ENCODE peak calls at places on chromosome 7, in six cellular contexts. One of them, this sample, is unnamed.

GRCh38 chr7:16421333-16422099 is at the start of gene CRPPA:
- DNase-seq in mucosa of gallbladder: peak; percentile 65
- DNase-seq in tibial artery: peak; percentile 69
- DNase-seq in SK-N-SH: peak; percentile 79
- DNase-seq in Calu3: peak; percentile 62
- DNase-seq in NCI-H1092: peak; percentile 40
- DNase-seq in this sample: peak; percentile 42

GRCh38 chr7:129066290-129067131 is 11.6 kb upstream of the TNPO3 start:
- DNase-seq in SK-N-SH: no peak
- DNase-seq in tibial artery: no peak
- DNase-seq in NCI-H1092: no peak
- DNase-seq in mucosa of gallbladder: no peak
- DNase-seq in Calu3: no peak
- DNase-seq in this sample: peak; percentile 10

GRCh38 chr7:6533893-6534804 is 17.1 kb downstream of the GRID2IP start:
- DNase-seq in tibial artery: no peak
- DNase-seq in mucosa of gallbladder: no peak
- DNase-seq in SK-N-SH: no peak
- DNase-seq in NCI-H1092: no peak
- DNase-seq in Calu3: no peak
- DNase-seq in this sample: no peak

GRCh38 chr7:144011458-144012230 is 11.5 kb downstream of the OR6B1 start:
- DNase-seq in SK-N-SH: peak; percentile 30
- DNase-seq in NCI-H1092: no peak
- DNase-seq in Calu3: no peak
- DNase-seq in mucosa of gallbladder: no peak
- DNase-seq in tibial artery: no peak
- DNase-seq in this sample: no peak

GRCh38 chr7:134174797-134175261 is 47.7 kb downstream of the LRGUK start:
- DNase-seq in mucosa of gallbladder: peak; percentile 59
- DNase-seq in NCI-H1092: no peak
- DNase-seq in tibial artery: no peak
- DNase-seq in SK-N-SH: no peak
- DNase-seq in Calu3: peak; percentile 26
- DNase-seq in this sample: no peak

GRCh38 chr7:54960517-54960916 is 58.3 kb upstream of the EGFR start:
- DNase-seq in tibial artery: no peak
- DNase-seq in Calu3: no peak
- DNase-seq in NCI-H1092: no peak
- DNase-seq in mucosa of gallbladder: no peak
- DNase-seq in SK-N-SH: no peak
- DNase-seq in this sample: no peak

GRCh38 chr7:131010714-131011436 is 276.9 kb upstream of the KLF14 start:
- DNase-seq in SK-N-SH: no peak
- DNase-seq in Calu3: no peak
- DNase-seq in tibial artery: no peak
- DNase-seq in mucosa of gallbladder: no peak
- DNase-seq in NCI-H1092: no peak
- DNase-seq in this sample: no peak

GRCh38 chr7:128735433-128735832 is 3.7 kb upstream of the CALU start:
- DNase-seq in NCI-H1092: no peak
- DNase-seq in mucosa of gallbladder: no peak
- DNase-seq in Calu3: no peak
- DNase-seq in tibial artery: no peak
- DNase-seq in SK-N-SH: no peak
- DNase-seq in this sample: peak; percentile 21

GRCh38 chr7:105198223-105198622 is 184.2 kb downstream of the KMT2E start:
- DNase-seq in SK-N-SH: no peak
- DNase-seq in Calu3: no peak
- DNase-seq in tibial artery: no peak
- DNase-seq in mucosa of gallbladder: no peak
- DNase-seq in NCI-H1092: no peak
- DNase-seq in this sample: no peak

GRCh38 chr7:16967174-16967868 is 85.5 kb upstream of the AGR3 start:
- DNase-seq in tibial artery: no peak
- DNase-seq in Calu3: no peak
- DNase-seq in NCI-H1092: no peak
- DNase-seq in mucosa of gallbladder: no peak
- DNase-seq in SK-N-SH: no peak
- DNase-seq in this sample: no peak

GRCh38 chr7:45082831-45083331 is 5.9 kb downstream of the NACAD start:
- DNase-seq in Calu3: peak; percentile 49
- DNase-seq in mucosa of gallbladder: no peak
- DNase-seq in SK-N-SH: peak; percentile 24
- DNase-seq in tibial artery: peak; percentile 48
- DNase-seq in NCI-H1092: no peak
- DNase-seq in this sample: no peak

GRCh38 chr7:129952653-129953560 is at the start of gene UBE2H:
- DNase-seq in SK-N-SH: peak; percentile 100
- DNase-seq in Calu3: peak; percentile 89
- DNase-seq in mucosa of gallbladder: peak; percentile 92
- DNase-seq in tibial artery: peak; percentile 94
- DNase-seq in NCI-H1092: peak; percentile 83
- DNase-seq in this sample: peak; percentile 87

GRCh38 chr7:32591938-32592337 is 96.6 kb downstream of the AVL9 start:
- DNase-seq in tibial artery: no peak
- DNase-seq in Calu3: no peak
- DNase-seq in NCI-H1092: no peak
- DNase-seq in mucosa of gallbladder: no peak
- DNase-seq in SK-N-SH: no peak
- DNase-seq in this sample: no peak

GRCh38 chr7:92448185-92448747 is 984 bp downstream of the GATAD1 start:
- DNase-seq in SK-N-SH: peak; percentile 43
- DNase-seq in mucosa of gallbladder: peak; percentile 56
- DNase-seq in NCI-H1092: no peak
- DNase-seq in tibial artery: peak; percentile 72
- DNase-seq in Calu3: peak; percentile 40
- DNase-seq in this sample: peak; percentile 35

GRCh38 chr7:44286618-44287487 is 38.5 kb downstream of the CAMK2B start:
- DNase-seq in mucosa of gallbladder: no peak
- DNase-seq in SK-N-SH: peak; percentile 30
- DNase-seq in NCI-H1092: no peak
- DNase-seq in Calu3: no peak
- DNase-seq in tibial artery: peak; percentile 54
- DNase-seq in this sample: no peak

GRCh38 chr7:18755793-18756192 is 260.2 kb downstream of the HDAC9 start:
- DNase-seq in Calu3: no peak
- DNase-seq in SK-N-SH: no peak
- DNase-seq in mucosa of gallbladder: no peak
- DNase-seq in tibial artery: no peak
- DNase-seq in NCI-H1092: no peak
- DNase-seq in this sample: no peak

GRCh38 chr7:69067397-69067796 is 530.9 kb upstream of the AUTS2 start:
- DNase-seq in Calu3: no peak
- DNase-seq in NCI-H1092: no peak
- DNase-seq in tibial artery: no peak
- DNase-seq in mucosa of gallbladder: no peak
- DNase-seq in SK-N-SH: no peak
- DNase-seq in this sample: peak; percentile 7

GRCh38 chr7:95056107-95056689 is 148.8 kb downstream of the PPP1R9A start:
- DNase-seq in tibial artery: no peak
- DNase-seq in NCI-H1092: no peak
- DNase-seq in SK-N-SH: no peak
- DNase-seq in mucosa of gallbladder: no peak
- DNase-seq in Calu3: no peak
- DNase-seq in this sample: no peak

GRCh38 chr7:150337659-150338081 is 3.8 kb downstream of the RARRES2 start:
- DNase-seq in mucosa of gallbladder: no peak
- DNase-seq in Calu3: no peak
- DNase-seq in tibial artery: no peak
- DNase-seq in SK-N-SH: no peak
- DNase-seq in NCI-H1092: no peak
- DNase-seq in this sample: no peak

GRCh38 chr7:119033641-119034040 is 809.1 kb downstream of the ANKRD7 start:
- DNase-seq in NCI-H1092: no peak
- DNase-seq in SK-N-SH: no peak
- DNase-seq in Calu3: no peak
- DNase-seq in mucosa of gallbladder: no peak
- DNase-seq in tibial artery: no peak
- DNase-seq in this sample: no peak

GRCh38 chr7:149869291-149869650 is 4.5 kb upstream of the ATP6V0E2 start:
- DNase-seq in Calu3: no peak
- DNase-seq in mucosa of gallbladder: no peak
- DNase-seq in tibial artery: no peak
- DNase-seq in SK-N-SH: no peak
- DNase-seq in NCI-H1092: no peak
- DNase-seq in this sample: no peak

GRCh38 chr7:2281556-2281955 is 32.7 kb downstream of the SNX8 start:
- DNase-seq in mucosa of gallbladder: peak; percentile 42
- DNase-seq in SK-N-SH: peak; percentile 88
- DNase-seq in NCI-H1092: no peak
- DNase-seq in Calu3: no peak
- DNase-seq in tibial artery: no peak
- DNase-seq in this sample: no peak

GRCh38 chr7:107891619-107892366 is 810 bp downstream of the DLD start:
- DNase-seq in SK-N-SH: no peak
- DNase-seq in Calu3: no peak
- DNase-seq in mucosa of gallbladder: no peak
- DNase-seq in tibial artery: no peak
- DNase-seq in NCI-H1092: no peak
- DNase-seq in this sample: no peak

GRCh38 chr7:12738665-12739064 is 51.2 kb downstream of the ARL4A start:
- DNase-seq in SK-N-SH: no peak
- DNase-seq in mucosa of gallbladder: no peak
- DNase-seq in NCI-H1092: no peak
- DNase-seq in tibial artery: no peak
- DNase-seq in Calu3: no peak
- DNase-seq in this sample: no peak

GRCh38 chr7:26368542-26368941 is 76.9 kb downstream of the SNX10 start:
- DNase-seq in tibial artery: no peak
- DNase-seq in SK-N-SH: no peak
- DNase-seq in Calu3: no peak
- DNase-seq in mucosa of gallbladder: no peak
- DNase-seq in NCI-H1092: no peak
- DNase-seq in this sample: no peak

GRCh38 chr7:148303295-148304013 is 287.1 kb upstream of the C7orf33 start:
- DNase-seq in tibial artery: peak; percentile 77
- DNase-seq in Calu3: no peak
- DNase-seq in NCI-H1092: peak; percentile 23
- DNase-seq in mucosa of gallbladder: peak; percentile 55
- DNase-seq in SK-N-SH: peak; percentile 35
- DNase-seq in this sample: peak; percentile 30

GRCh38 chr7:136859798-136860197 is 8.7 kb upstream of the CHRM2 start:
- DNase-seq in tibial artery: no peak
- DNase-seq in SK-N-SH: no peak
- DNase-seq in Calu3: no peak
- DNase-seq in NCI-H1092: no peak
- DNase-seq in mucosa of gallbladder: no peak
- DNase-seq in this sample: no peak

GRCh38 chr7:32347244-32347828 is 142.8 kb downstream of the LSM5 start:
- DNase-seq in mucosa of gallbladder: no peak
- DNase-seq in SK-N-SH: peak; percentile 44
- DNase-seq in NCI-H1092: no peak
- DNase-seq in Calu3: peak; percentile 67
- DNase-seq in tibial artery: no peak
- DNase-seq in this sample: no peak

GRCh38 chr7:148481965-148482626 is 108.5 kb upstream of the C7orf33 start:
- DNase-seq in SK-N-SH: peak; percentile 76
- DNase-seq in Calu3: no peak
- DNase-seq in tibial artery: no peak
- DNase-seq in NCI-H1092: no peak
- DNase-seq in mucosa of gallbladder: no peak
- DNase-seq in this sample: peak; percentile 85

GRCh38 chr7:148478551-148478950 is 112.0 kb upstream of the C7orf33 start:
- DNase-seq in tibial artery: no peak
- DNase-seq in NCI-H1092: no peak
- DNase-seq in SK-N-SH: no peak
- DNase-seq in Calu3: no peak
- DNase-seq in mucosa of gallbladder: no peak
- DNase-seq in this sample: no peak

GRCh38 chr7:142842251-142842766 is 12.6 kb upstream of the EPHB6 start:
- DNase-seq in mucosa of gallbladder: no peak
- DNase-seq in NCI-H1092: no peak
- DNase-seq in Calu3: no peak
- DNase-seq in SK-N-SH: no peak
- DNase-seq in tibial artery: no peak
- DNase-seq in this sample: no peak

GRCh38 chr7:42831051-42831952 is 80.6 kb downstream of the C7orf25 start:
- DNase-seq in tibial artery: no peak
- DNase-seq in SK-N-SH: no peak
- DNase-seq in mucosa of gallbladder: peak; percentile 49
- DNase-seq in Calu3: peak; percentile 40
- DNase-seq in NCI-H1092: no peak
- DNase-seq in this sample: peak; percentile 23

GRCh38 chr7:102983602-102984001 is 70.8 kb downstream of the LRRC17 start:
- DNase-seq in NCI-H1092: no peak
- DNase-seq in tibial artery: no peak
- DNase-seq in SK-N-SH: no peak
- DNase-seq in mucosa of gallbladder: no peak
- DNase-seq in Calu3: no peak
- DNase-seq in this sample: no peak

GRCh38 chr7:90708841-90709317 is 112.8 kb downstream of the CDK14 start:
- DNase-seq in SK-N-SH: no peak
- DNase-seq in mucosa of gallbladder: no peak
- DNase-seq in NCI-H1092: peak; percentile 14
- DNase-seq in Calu3: peak; percentile 32
- DNase-seq in tibial artery: no peak
- DNase-seq in this sample: no peak

GRCh38 chr7:48251766-48252165 is 80.5 kb downstream of the ABCA13 start:
- DNase-seq in SK-N-SH: no peak
- DNase-seq in mucosa of gallbladder: no peak
- DNase-seq in Calu3: no peak
- DNase-seq in tibial artery: no peak
- DNase-seq in NCI-H1092: no peak
- DNase-seq in this sample: no peak

GRCh38 chr7:98194672-98195457 is 16.4 kb upstream of the BHLHA15 start:
- DNase-seq in NCI-H1092: no peak
- DNase-seq in SK-N-SH: no peak
- DNase-seq in Calu3: no peak
- DNase-seq in tibial artery: no peak
- DNase-seq in mucosa of gallbladder: no peak
- DNase-seq in this sample: no peak

GRCh38 chr7:48154792-48155413 is 16.4 kb upstream of the ABCA13 start:
- DNase-seq in NCI-H1092: no peak
- DNase-seq in tibial artery: no peak
- DNase-seq in SK-N-SH: peak; percentile 32
- DNase-seq in mucosa of gallbladder: peak; percentile 21
- DNase-seq in Calu3: peak; percentile 79
- DNase-seq in this sample: peak; percentile 60

This sample was measured in SK-N-DZ.